ENCODE peak calls at places on chromosomes 11 and 22, in ten cellular contexts. X, I, Y, Q, O, Z, H, N, J and G are unnamed samples.

GRCh38 chr11:33674035-33674814 is 26.4 kb downstream of the C11orf91 start:
- DNase-seq in X (no peak), I (no peak), Y (no peak), Q (no peak), O (no peak), Z (no peak), H (no peak), N (peak; percentile 10), J (no peak), G (no peak)

GRCh38 chr11:42524534-42525227 is 787.1 kb upstream of the API5 start:
- DNase-seq in X (peak; percentile 81), I (no peak), Y (peak; percentile 71), Q (peak; percentile 51), O (peak; percentile 58), Z (peak; percentile 56), H (peak; percentile 37), N (no peak), J (peak; percentile 59), G (peak; percentile 43)

GRCh38 chr22:46528121-46528610 is 9.3 kb downstream of the CELSR1 start:
- DNase-seq in X (no peak), I (no peak), Y (peak; percentile 99), Q (peak; percentile 89), O (no peak), Z (peak; percentile 78), H (no peak), N (no peak), J (no peak), G (no peak)

GRCh38 chr11:27783701-27784355 is 83.6 kb upstream of the BDNF start:
- DNase-seq in X (no peak), I (no peak), Y (peak; percentile 2), Q (no peak), O (no peak), Z (no peak), H (no peak), N (peak; percentile 12), J (no peak), G (no peak)

GRCh38 chr22:29917052-29917902 is 34.3 kb downstream of the MTMR3 start:
- DNase-seq in X (no peak), I (peak; percentile 40), Y (peak; percentile 9), Q (no peak), O (no peak), Z (no peak), H (no peak), N (no peak), J (no peak), G (no peak)

GRCh38 chr22:41564563-41564962 is 3.8 kb downstream of the CSDC2 start:
- DNase-seq in X (no peak), I (no peak), Y (no peak), Q (no peak), O (no peak), Z (no peak), H (no peak), N (peak; percentile 65), J (no peak), G (no peak)

GRCh38 chr11:113906515-113906914 is 1.9 kb downstream of the HTR3B start:
- DNase-seq in X (no peak), I (no peak), Y (no peak), Q (no peak), O (peak; percentile 14), Z (no peak), H (no peak), N (no peak), J (no peak), G (no peak)

GRCh38 chr11:126874276-126874675 is 126.3 kb downstream of the KIRREL3 start:
- DNase-seq in X (no peak), I (no peak), Y (no peak), Q (no peak), O (no peak), Z (no peak), H (no peak), N (no peak), J (no peak), G (no peak)

GRCh38 chr11:720642-721346 is 14.8 kb downstream of the EPS8L2 start:
- DNase-seq in X (peak; percentile 93), I (peak; percentile 43), Y (no peak), Q (peak; percentile 79), O (no peak), Z (no peak), H (no peak), N (peak; percentile 46), J (no peak), G (peak; percentile 48)

GRCh38 chr22:48920776-48921241 is 906.9 kb downstream of the BRD1 start:
- DNase-seq in X (no peak), I (no peak), Y (no peak), Q (no peak), O (no peak), Z (no peak), H (no peak), N (no peak), J (no peak), G (no peak)